ENCODE peak calls at places on chromosomes 5 and 9, in eight cellular contexts. E is lower leg skin; R is neural progenitor cell; T is CD8-positive, alpha-beta T cell; U is bronchial epithelial cell; D is AG10803; W is coronary artery; J is heart left ventricle. B is an unnamed sample.

GRCh38 chr9:124419832-124420489 is 4.7 kb upstream of the PSMB7 start:
- DNase-seq in E (no peak), R (no peak), T (no peak), U (no peak), D (no peak), W (no peak), J (no peak), B (no peak)

GRCh38 chr5:79875230-79875629 is 115.8 kb downstream of the MTX3 start:
- DNase-seq in E (no peak), R (no peak), T (no peak), U (no peak), D (no peak), W (no peak), J (no peak), B (no peak)

GRCh38 chr9:130729145-130729544 is 35.6 kb downstream of the EXOSC2 start:
- DNase-seq in E (no peak), R (no peak), T (no peak), U (no peak), D (no peak), W (no peak), J (no peak), B (no peak)

GRCh38 chr5:36692791-36693763 is 86.7 kb downstream of the SLC1A3 start:
- DNase-seq in E (peak; percentile 76), R (peak; percentile 91), T (no peak), U (peak; percentile 41), D (peak; percentile 74), W (no peak), J (peak; percentile 73), B (peak; percentile 81)

GRCh38 chr5:142543951-142544753 is 141.7 kb downstream of the FGF1 start:
- DNase-seq in E (no peak), R (no peak), T (no peak), U (no peak), D (peak; percentile 67), W (no peak), J (no peak), B (no peak)

GRCh38 chr9:89246840-89247239 is 64.2 kb upstream of the CKS2 start:
- DNase-seq in E (no peak), R (peak; percentile 31), T (no peak), U (no peak), D (no peak), W (no peak), J (no peak), B (no peak)

GRCh38 chr9:120689860-120690259 is 24.4 kb downstream of the MEGF9 start:
- DNase-seq in E (no peak), R (peak; percentile 46), T (no peak), U (no peak), D (peak; percentile 23), W (no peak), J (no peak), B (peak; percentile 75)

GRCh38 chr9:107870927-107871720 is 381.6 kb upstream of the KLF4 start:
- DNase-seq in E (no peak), R (no peak), T (no peak), U (peak; percentile 44), D (no peak), W (no peak), J (no peak), B (no peak)

GRCh38 chr5:173324115-173325001 is 3.9 kb downstream of the STC2 start:
- DNase-seq in E (no peak), R (peak; percentile 60), T (peak; percentile 19), U (no peak), D (peak; percentile 96), W (no peak), J (peak; percentile 82), B (peak; percentile 82)
- H3K4me3 ChIP-seq in E (no peak overlapping the region), R (no peak overlapping the region), T (no peak overlapping the region), U (no peak overlapping the region), D (peak overlapping the region; percentile 98), W (peak overlapping the region; percentile 61), J (peak overlapping the region; percentile 32), B (no peak overlapping the region)

GRCh38 chr5:88692979-88693932 is 189.7 kb downstream of the MEF2C start:
- DNase-seq in E (no peak), R (no peak), T (no peak), U (peak; percentile 17), D (no peak), W (no peak), J (no peak), B (peak; percentile 12)
- TF ChIP-seq CTCF in E (no peak), R (peak; percentile 36), T (no peak), U (no peak), D (no peak), W (no peak), J (no peak), B (no peak)

GRCh38 chr9:135711881-135712280 is 9.9 kb downstream of the KCNT1 start:
- DNase-seq in E (no peak), R (no peak), T (no peak), U (no peak), D (no peak), W (no peak), J (no peak), B (no peak)

GRCh38 chr9:135714242-135715055 is 12.5 kb downstream of the KCNT1 start:
- DNase-seq in E (no peak), R (peak; percentile 85), T (no peak), U (no peak), D (no peak), W (no peak), J (no peak), B (no peak)

GRCh38 chr9:135712571-135713295 is 10.7 kb downstream of the KCNT1 start:
- DNase-seq in E (no peak), R (no peak), T (no peak), U (no peak), D (no peak), W (no peak), J (no peak), B (no peak)

GRCh38 chr9:135708164-135708563 is 6.2 kb downstream of the KCNT1 start:
- DNase-seq in E (no peak), R (no peak), T (no peak), U (no peak), D (no peak), W (no peak), J (no peak), B (no peak)

DNA sequence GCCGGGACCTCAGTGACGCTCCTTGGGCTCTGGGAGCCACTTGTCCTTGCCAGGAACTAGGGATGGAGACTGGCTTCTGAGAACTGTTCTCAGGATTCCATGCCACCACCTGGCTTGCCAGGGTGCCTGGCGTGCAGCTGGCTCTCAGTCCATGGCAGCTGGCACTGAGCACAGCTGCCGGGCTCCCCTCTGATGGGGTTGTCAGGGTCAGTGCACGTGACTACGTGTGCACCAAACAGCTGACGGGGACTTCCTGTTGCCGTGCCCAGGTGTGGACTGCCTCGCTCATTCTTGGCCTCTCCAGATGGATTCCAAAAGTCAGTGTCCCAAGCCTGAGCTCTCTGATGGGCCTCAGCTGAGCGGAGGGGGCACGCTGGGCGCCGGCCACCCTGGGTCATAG is 9.4 kb downstream of the KCNT1 start:
- DNase-seq in E (no peak), R (no peak), T (no peak), U (no peak), D (no peak), W (no peak), J (no peak), B (no peak)
- H3K4me3 ChIP-seq in E (no peak overlapping the region), R (no peak overlapping the region), T (no peak overlapping the region), U (no peak overlapping the region), D (no peak overlapping the region), W (no peak overlapping the region), J (no peak overlapping the region), B (no peak overlapping the region)

GRCh38 chr5:172283020-172283861 is at the start of gene UBTD2:
- DNase-seq in E (peak; percentile 60), R (peak; percentile 94), T (peak; percentile 83), U (peak; percentile 46), D (peak; percentile 78), W (peak; percentile 85), J (peak; percentile 89), B (peak; percentile 76)
- TF ChIP-seq CTCF in E (no peak), R (peak; percentile 52), T (peak; percentile 61), U (peak; percentile 55), D (peak; percentile 32), W (peak; percentile 25), J (peak; percentile 65), B (peak; percentile 42)

GRCh38 chr5:59275170-59275536 is 618.4 kb downstream of the PDE4D start:
- DNase-seq in E (no peak), R (no peak), T (no peak), U (no peak), D (no peak), W (no peak), J (no peak), B (no peak)
- H3K4me3 ChIP-seq in E (no peak overlapping the region), R (peak overlapping the region; percentile 51), T (no peak overlapping the region), U (peak overlapping the region; percentile 38), D (peak overlapping the region; percentile 47), W (peak overlapping the region; percentile 66), J (peak overlapping the region; percentile 57), B (peak overlapping the region; percentile 44)

DNA sequence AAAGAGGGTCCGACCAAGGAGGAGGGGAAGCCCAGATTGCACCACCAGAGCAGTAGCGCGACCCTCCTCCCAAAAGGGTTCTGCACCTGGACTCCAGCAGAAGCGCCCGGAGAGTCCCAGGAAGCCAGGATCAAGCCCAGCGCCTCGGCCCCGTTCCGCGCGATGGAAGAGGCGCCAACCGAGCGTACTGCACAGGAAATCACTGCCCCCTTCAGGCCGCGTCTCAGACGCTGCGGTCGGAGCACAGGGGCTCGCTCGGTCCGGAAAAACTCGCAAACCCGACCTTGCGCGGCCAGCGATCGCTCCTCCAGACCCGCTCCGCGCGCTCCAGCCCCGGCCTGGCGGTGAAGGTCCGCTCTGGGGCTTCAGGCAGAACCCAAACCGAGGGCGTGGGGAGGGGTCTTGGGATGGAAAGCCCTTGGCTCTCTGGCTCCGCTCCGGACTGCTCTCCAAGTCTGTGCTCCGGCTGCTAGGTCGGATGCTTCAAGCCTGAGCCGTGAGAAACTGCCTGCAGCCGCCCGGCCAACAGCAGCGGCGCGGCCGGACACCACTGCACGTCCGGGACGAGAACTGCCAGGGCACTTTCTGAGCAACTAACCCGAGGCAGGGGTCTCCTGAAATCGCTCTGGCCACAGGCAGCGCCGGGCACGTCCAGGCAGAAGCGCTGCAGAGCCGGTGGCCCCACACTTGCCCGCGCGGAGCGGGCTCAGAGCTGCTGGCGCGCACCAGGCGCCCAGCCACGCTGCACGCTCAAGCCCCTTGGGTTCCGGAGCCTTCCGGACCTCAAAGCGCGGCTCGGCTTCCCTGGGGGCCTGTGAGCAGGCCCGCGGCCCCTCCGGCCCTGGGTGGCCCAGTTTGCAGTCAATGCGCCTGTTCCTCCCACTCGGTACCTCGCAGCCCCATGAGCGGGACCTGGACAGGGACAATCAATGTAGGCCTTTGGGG is 1.3 kb downstream of the GABBR2 start:
- DNase-seq in E (no peak), R (peak; percentile 94), T (no peak), U (peak; percentile 45), D (peak; percentile 81), W (no peak), J (peak; percentile 33), B (peak; percentile 70)
- TF ChIP-seq CTCF in E (no peak), R (peak; percentile 74), T (no peak), U (peak; percentile 64), D (peak; percentile 74), W (no peak), J (peak; percentile 38), B (peak; percentile 73)

B was measured in astrocyte of the spinal cord.